ENCODE peak calls at places on chromosome 10, in ten cellular contexts. Z is C1 segment of cervical spinal cord; S is transverse colon; V is NCI-H1694; D is posterior cingulate gyrus; W is uterus; H is EH; I is erythroblast; L is stimulated activated CD4-positive, alpha-beta T cell treated with anti-CD3 and anti-CD28 coated beads, Interleukin-1b, Interleukin-23, amount 100 ng/mL, for 4 hours; M is NCI-H1417. G is an unnamed sample.

GRCh38 chr10:3754727-3755439 is 30.1 kb downstream of the KLF6 start:
- DNase-seq in I (no peak), S (no peak), D (no peak), M (peak), W (no peak), H (peak), V (no peak), L (no peak), Z (no peak), G (no peak)

GRCh38 chr10:133021116-133021962 is 66.4 kb upstream of the ADGRA1 start:
- DNase-seq in D (no peak), V (no peak), W (no peak), S (no peak), H (no peak), I (no peak), Z (no peak), M (no peak), L (no peak), G (no peak)

GRCh38 chr10:74827045-74827441 is 643 bp downstream of the KAT6B start:
- DNase-seq in M (peak), Z (no peak), W (no peak), D (no peak), I (no peak), S (no peak), V (no peak), H (no peak), L (no peak), G (no peak)

GRCh38 chr10:126204320-126204719 is 184.0 kb downstream of the ADAM12 start:
- DNase-seq in M (no peak), L (no peak), Z (no peak), H (no peak), S (no peak), I (no peak), D (no peak), W (no peak), V (no peak), G (no peak)

GRCh38 chr10:131245475-131246059 is 66.0 kb downstream of the TCERG1L start:
- DNase-seq in D (no peak), H (no peak), M (no peak), W (no peak), Z (no peak), L (no peak), S (no peak), V (no peak), I (no peak), G (no peak)

GRCh38 chr10:75450654-75451419 is 19.4 kb downstream of the LRMDA start:
- DNase-seq in Z (no peak), M (no peak), S (no peak), L (no peak), I (no peak), W (no peak), H (no peak), D (no peak), V (no peak), G (no peak)

GRCh38 chr10:79078367-79079073 is 9.8 kb downstream of the ZMIZ1 start:
- DNase-seq in L (no peak), V (no peak), W (no peak), Z (no peak), S (no peak), D (no peak), H (no peak), M (no peak), I (no peak), G (no peak)

GRCh38 chr10:15787426-15787825 is 67.7 kb upstream of the ITGA8 start:
- DNase-seq in L (no peak), W (no peak), V (no peak), D (no peak), H (no peak), I (no peak), S (peak), M (no peak), Z (no peak), G (no peak)

GRCh38 chr10:127115086-127115485 is 81.3 kb downstream of the INSYN2A start:
- DNase-seq in M (no peak), W (no peak), L (no peak), V (no peak), D (no peak), H (no peak), I (no peak), Z (no peak), S (no peak), G (no peak)

GRCh38 chr10:63515002-63515763 is 6.0 kb upstream of the REEP3 start:
- DNase-seq in Z (no peak), S (no peak), H (peak), I (no peak), V (no peak), D (no peak), L (no peak), W (no peak), M (no peak), G (no peak)

GRCh38 chr10:133013478-133013877 is 71.1 kb upstream of the CFAP46 start:
- DNase-seq in V (no peak), W (no peak), H (no peak), Z (no peak), I (no peak), D (no peak), M (no peak), S (peak), L (no peak), G (no peak)

GRCh38 chr10:44911951-44912350 is 814 bp downstream of the TMEM72 start:
- DNase-seq in I (no peak), Z (no peak), H (no peak), L (no peak), V (no peak), S (no peak), M (no peak), W (no peak), D (no peak), G (no peak)

GRCh38 chr10:63466168-63466935 is 575 bp upstream of the JMJD1C start:
- DNase-seq in D (peak), M (peak), Z (peak), S (peak), W (no peak), I (peak), V (peak), H (peak), L (no peak), G (no peak)

GRCh38 chr10:58152698-58153263 is 114.9 kb downstream of the IPMK start:
- DNase-seq in W (no peak), I (peak), D (peak), S (peak), V (peak), H (peak), M (peak), L (no peak), Z (peak), G (no peak)

GRCh38 chr10:70513848-70514309 is 35.3 kb downstream of the PALD1 start:
- DNase-seq in S (peak), L (no peak), Z (no peak), I (no peak), V (no peak), W (no peak), D (no peak), M (no peak), H (no peak), G (no peak)

GRCh38 chr10:4470231-4470840 is 355.7 kb upstream of the AKR1E2 start:
- DNase-seq in L (no peak), Z (no peak), V (no peak), S (no peak), H (peak), I (no peak), D (no peak), W (no peak), M (no peak), G (no peak)

GRCh38 chr10:66555061-66555460 is 370.8 kb upstream of the LRRTM3 start:
- DNase-seq in I (no peak), V (no peak), H (peak), W (no peak), Z (no peak), L (no peak), D (no peak), S (no peak), M (no peak), G (no peak)

GRCh38 chr10:71211759-71212248 is 566 bp upstream of the UNC5B start:
- DNase-seq in I (no peak), M (no peak), Z (no peak), V (no peak), D (no peak), H (no peak), S (no peak), L (no peak), W (no peak), G (no peak)

GRCh38 chr10:132696728-132697567 is 89.0 kb downstream of the NKX6-2 start:
- DNase-seq in Z (no peak), V (no peak), M (no peak), L (no peak), D (peak), H (no peak), I (no peak), S (no peak), W (no peak), G (peak)

GRCh38 chr10:2121944-2122343 is 384.6 kb upstream of the ADARB2 start:
- DNase-seq in Z (no peak), W (no peak), I (no peak), L (no peak), V (no peak), D (no peak), S (no peak), H (no peak), M (no peak), G (no peak)

G was measured in ascending aorta.